ENCODE peak calls at places on chromosome 10, in seven cellular contexts. I is H7; T is stimulated activated CD4-positive, alpha-beta T cell treated with anti-CD3 and anti-CD28 coated beads, Interleukin-12 subunit alpha, Interleukin-12 subunit beta, amount 100 ng/mL, for 24 hours; E is activated CD4-positive, alpha-beta T cell treated with anti-CD3 and anti-CD28 coated beads for 24 hours; X is COLO829; P is ELF-1; M is M059J. F is an unnamed sample.

GRCh38 chr10:120479506-120479905 is 22.5 kb downstream of the PLPP4 start:
- DNase-seq in I (no peak), T (no peak), E (no peak), X (no peak), P (no peak), M (no peak), F (no peak)

GRCh38 chr10:74234569-74234968 is 83.5 kb downstream of the ADK start:
- DNase-seq in I (no peak), T (no peak), E (no peak), X (no peak), P (no peak), M (peak), F (no peak)

GRCh38 chr10:12018438-12019342 is 23.9 kb downstream of the UPF2 start:
- DNase-seq in I (no peak), T (no peak), E (no peak), X (no peak), P (no peak), M (no peak), F (no peak)

GRCh38 chr10:21372651-21373410 is 152.7 kb downstream of the SKIDA1 start:
- DNase-seq in I (no peak), T (peak), E (no peak), X (peak), P (peak), M (peak), F (peak)

GRCh38 chr10:117004627-117005453 is at the start of gene SHTN1:
- DNase-seq in I (peak), T (peak), E (no peak), X (no peak), P (peak), M (peak), F (no peak)

GRCh38 chr10:122362621-122363020 is 11.9 kb upstream of the PLEKHA1 start:
- DNase-seq in I (no peak), T (no peak), E (no peak), X (peak), P (no peak), M (peak), F (no peak)

GRCh38 chr10:11261687-11262086 is 244.0 kb downstream of the CELF2 start:
- DNase-seq in I (no peak), T (no peak), E (no peak), X (no peak), P (no peak), M (no peak), F (no peak)

GRCh38 chr10:115409347-115409746 is 316.2 kb downstream of the ATRNL1 start:
- DNase-seq in I (no peak), T (no peak), E (no peak), X (no peak), P (no peak), M (no peak), F (no peak)

GRCh38 chr10:96840841-96841518 is 8.9 kb downstream of the LCOR start:
- DNase-seq in I (no peak), T (no peak), E (no peak), X (no peak), P (peak), M (peak), F (no peak)